ENCODE peak calls at places on chromosomes 7 and 10, in five cellular contexts. H is tibial nerve, Q is adrenal gland, F is A549, D is body of pancreas. R is an unnamed sample.
A peak's percentile ranks its signal among the peaks of the same experiment; 100 is the strongest.

GRCh38 chr7:6636741-6637543 is at the start of gene ZNF316:
- DNase-seq in H (peak; percentile 17), Q (peak; percentile 69), F (peak; percentile 71), D (peak; percentile 65), R (peak; percentile 51)

GRCh38 chr10:20494474-20494873 is 402.6 kb downstream of the NEBL start:
- DNase-seq in H (no peak), Q (no peak), F (no peak), D (no peak), R (no peak)

GRCh38 chr7:10888861-10889260 is 84.8 kb upstream of the PHF14 start:
- DNase-seq in H (no peak), Q (no peak), F (no peak), D (no peak), R (no peak)

GRCh38 chr10:132395704-132396494 is 1.1 kb upstream of the PWWP2B start:
- DNase-seq in H (peak; percentile 48), Q (peak; percentile 94), F (no peak), D (peak; percentile 86), R (peak; percentile 81)

GRCh38 chr10:93993782-93994668 is at the start of gene PLCE1:
- DNase-seq in H (no peak), Q (peak; percentile 58), F (peak; percentile 71), D (peak; percentile 80), R (peak; percentile 49)

GRCh38 chr7:71735961-71736556 is 604.1 kb downstream of the GALNT17 start:
- DNase-seq in H (peak; percentile 81), Q (peak; percentile 82), F (peak; percentile 21), D (peak; percentile 84), R (peak; percentile 47)

GRCh38 chr7:83934118-83934734 is 260.4 kb downstream of the SEMA3A start:
- DNase-seq in H (no peak), Q (no peak), F (no peak), D (no peak), R (no peak)

GRCh38 chr7:131354390-131354789 is 26.7 kb downstream of the MKLN1 start:
- DNase-seq in H (no peak), Q (no peak), F (no peak), D (no peak), R (no peak)

GRCh38 chr7:128915841-128916642 is 5.5 kb upstream of the KCP start:
- DNase-seq in H (no peak), Q (no peak), F (no peak), D (no peak), R (peak; percentile 13)

GRCh38 chr10:94133239-94133638 is 139.5 kb downstream of the PLCE1 start:
- DNase-seq in H (no peak), Q (peak; percentile 84), F (no peak), D (peak; percentile 47), R (peak; percentile 81)

GRCh38 chr7:5139998-5140397 is 50.0 kb upstream of the WIPI2 start:
- DNase-seq in H (peak; percentile 8), Q (peak; percentile 33), F (no peak), D (peak; percentile 27), R (no peak)

GRCh38 chr10:99685232-99686041 is 26.1 kb downstream of the ENTPD7 start:
- DNase-seq in H (no peak), Q (no peak), F (no peak), D (no peak), R (no peak)

GRCh38 chr10:60480865-60481563 is 91.3 kb upstream of the ANK3 start:
- DNase-seq in H (peak; percentile 7), Q (peak; percentile 64), F (peak; percentile 18), D (peak; percentile 38), R (peak; percentile 34)

GRCh38 chr7:20232848-20233247 is 15.7 kb upstream of the MACC1 start:
- DNase-seq in H (no peak), Q (no peak), F (no peak), D (no peak), R (no peak)

GRCh38 chr7:106565428-106565827 is 95.5 kb downstream of the CCDC71L start:
- DNase-seq in H (no peak), Q (no peak), F (no peak), D (no peak), R (no peak)

GRCh38 chr10:76432274-76433012 is 1001.0 kb downstream of the LRMDA start:
- DNase-seq in H (peak; percentile 33), Q (peak; percentile 36), F (no peak), D (no peak), R (peak; percentile 53)

GRCh38 chr7:116218051-116218645 is 7.8 kb downstream of the TES start:
- DNase-seq in H (no peak), Q (peak; percentile 83), F (no peak), D (peak; percentile 15), R (no peak)

GRCh38 chr10:132455986-132456847 is 59.2 kb downstream of the PWWP2B start:
- DNase-seq in H (no peak), Q (no peak), F (no peak), D (no peak), R (no peak)

GRCh38 chr7:34675749-34676374 is 17.8 kb downstream of the NPSR1 start:
- DNase-seq in H (no peak), Q (peak; percentile 39), F (peak; percentile 48), D (peak; percentile 10), R (no peak)

GRCh38 chr10:110414563-110415309 is 83.0 kb upstream of the DUSP5 start:
- DNase-seq in H (no peak), Q (no peak), F (peak; percentile 81), D (peak; percentile 30), R (no peak)

GRCh38 chr7:10973942-10974716 is 457 bp downstream of the PHF14 start:
- DNase-seq in H (peak; percentile 5), Q (peak; percentile 46), F (peak; percentile 22), D (peak; percentile 36), R (peak; percentile 34)

GRCh38 chr10:77524300-77524711 is 113.3 kb downstream of the KCNMA1 start:
- DNase-seq in H (no peak), Q (no peak), F (no peak), D (no peak), R (no peak)

GRCh38 chr7:5694221-5694754 is 87.2 kb downstream of the RNF216 start:
- DNase-seq in H (no peak), Q (no peak), F (no peak), D (no peak), R (no peak)

GRCh38 chr10:113301342-113301984 is 251.4 kb upstream of the HABP2 start:
- DNase-seq in H (peak; percentile 15), Q (no peak), F (no peak), D (no peak), R (no peak)

GRCh38 chr10:89431977-89432376 is 17.6 kb downstream of the IFIT5 start:
- DNase-seq in H (no peak), Q (peak; percentile 7), F (no peak), D (no peak), R (no peak)

GRCh38 chr10:133388265-133388972 is 5.5 kb upstream of the MTG1 start:
- DNase-seq in H (no peak), Q (no peak), F (no peak), D (no peak), R (no peak)

GRCh38 chr10:23448802-23449570 is 10.1 kb downstream of the OTUD1 start:
- DNase-seq in H (no peak), Q (no peak), F (no peak), D (no peak), R (no peak)

GRCh38 chr7:26078437-26079362 is 73.3 kb upstream of the NFE2L3 start:
- DNase-seq in H (peak; percentile 63), Q (peak; percentile 70), F (peak; percentile 78), D (peak; percentile 77), R (peak; percentile 61)

GRCh38 chr7:33667261-33667660 is 238.1 kb upstream of the BMPER start:
- DNase-seq in H (no peak), Q (no peak), F (no peak), D (no peak), R (no peak)

GRCh38 chr10:133159950-133160812 is at the start of gene KNDC1:
- DNase-seq in H (no peak), Q (peak; percentile 68), F (peak; percentile 80), D (peak; percentile 34), R (no peak)

GRCh38 chr10:127813290-127813689 is 76.3 kb downstream of the FOXI2 start:
- DNase-seq in H (no peak), Q (no peak), F (no peak), D (no peak), R (no peak)

GRCh38 chr7:142933624-142934023 is at the start of gene TRPV5:
- DNase-seq in H (no peak), Q (no peak), F (no peak), D (no peak), R (no peak)
- TF ChIP-seq POLR2A in H (no peak), Q (no peak), F (no peak), D (no peak), R (no peak)

GRCh38 chr10:102113956-102114857 is 6.0 kb downstream of the LDB1 start:
- DNase-seq in H (no peak), Q (peak; percentile 24), F (no peak), D (peak; percentile 26), R (no peak)
- H3K4me1 ChIP-seq in H (peaks cover 7% of the 10 kb centered on the region), Q (peaks cover 53% of the 10 kb centered on the region), F (peaks cover 60% of the 10 kb centered on the region), D (peaks cover 62% of the 10 kb centered on the region), R (peaks cover 56% of the 10 kb centered on the region)

DNA sequence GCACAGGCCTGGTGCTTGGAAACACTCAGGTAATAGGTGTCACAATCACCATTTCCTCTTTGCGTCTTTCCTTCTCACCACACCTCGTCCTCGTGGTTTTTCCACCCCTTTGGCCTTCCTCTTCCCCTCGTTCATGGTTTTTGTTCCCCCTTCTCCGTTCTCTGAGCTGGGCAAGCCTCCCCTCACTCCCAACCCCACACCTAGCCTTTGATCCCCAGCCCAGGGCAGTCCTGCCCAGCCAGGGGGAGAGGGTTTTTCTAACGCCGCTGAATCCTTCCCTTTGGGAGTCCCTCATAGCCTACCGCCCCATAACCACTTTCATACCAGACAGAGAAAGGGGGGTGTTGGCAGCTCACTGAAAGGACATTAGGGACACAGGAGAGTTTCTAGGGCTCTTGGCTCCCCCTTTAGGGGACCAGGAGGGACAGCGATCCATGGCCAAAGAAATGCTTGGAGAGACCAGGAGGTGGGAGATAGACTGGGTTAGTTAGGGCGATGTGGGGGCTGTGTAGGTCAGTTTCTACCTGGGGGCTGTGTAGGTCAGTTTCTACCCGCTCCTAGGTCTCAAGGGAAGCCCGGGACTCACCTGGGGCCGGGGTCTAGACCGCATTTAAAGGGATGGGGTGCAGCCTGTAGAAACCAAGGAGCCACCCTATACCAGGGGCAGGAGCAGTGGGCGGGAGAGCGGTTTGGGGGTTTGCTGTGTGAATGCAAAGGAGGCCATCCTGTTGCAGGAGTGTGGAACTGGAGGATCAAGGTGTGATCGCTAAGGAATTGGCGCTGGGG is 1.4 kb downstream of the EPHB4 start:
- DNase-seq in H (no peak), Q (peak; percentile 57), F (no peak), D (no peak), R (no peak)
- TF ChIP-seq POLR2A in H (no peak), Q (no peak), F (no peak), D (no peak), R (no peak)

DNA sequence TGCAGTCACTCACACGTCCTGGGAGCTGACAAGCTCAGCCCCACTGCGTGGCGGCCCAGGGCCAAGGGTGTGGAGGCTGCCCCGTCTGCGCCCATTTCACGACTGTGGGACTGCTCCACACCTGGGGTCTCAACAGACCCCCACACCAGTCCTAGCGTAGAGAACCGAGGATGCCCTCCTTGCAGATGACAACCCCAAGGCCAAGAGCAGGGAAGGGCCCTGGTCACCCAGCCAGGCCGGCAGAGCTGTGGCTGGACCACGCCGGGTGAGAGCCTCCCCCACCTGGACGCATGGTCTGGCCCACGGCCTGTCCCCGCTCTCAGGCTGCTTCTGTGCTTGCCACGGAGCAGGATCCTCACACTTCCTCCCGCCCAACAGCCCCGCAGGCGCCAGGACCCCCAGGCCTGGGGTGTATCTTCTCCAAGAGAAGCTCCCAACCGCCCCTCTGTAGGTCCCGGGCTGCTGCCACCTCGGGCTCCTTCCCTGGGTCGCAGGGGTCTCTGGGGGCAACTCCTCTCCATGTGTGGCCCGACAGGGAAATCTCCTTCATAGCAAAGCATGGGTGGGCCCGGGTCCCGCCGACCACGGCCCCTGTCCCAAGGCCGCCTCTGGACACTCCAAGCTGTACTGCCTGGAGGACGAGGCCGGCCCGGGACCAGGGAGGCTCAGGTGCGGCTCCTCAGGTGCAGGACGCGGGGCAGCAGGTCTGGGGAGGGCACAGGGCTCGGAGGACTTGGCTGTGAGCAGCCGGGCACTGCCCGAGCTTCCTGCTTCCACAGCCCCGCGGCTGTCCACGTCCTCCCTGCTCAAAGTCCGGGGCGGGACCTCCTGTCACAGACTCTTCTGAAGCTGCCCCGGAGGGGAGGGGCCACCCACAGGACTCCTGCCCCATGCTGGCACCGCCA is 88.8 kb downstream of the FOXL3 start:
- DNase-seq in H (no peak), Q (no peak), F (no peak), D (peak; percentile 32), R (peak; percentile 8)
- H3K4me1 ChIP-seq in H (no peaks in the 10 kb centered on the region), Q (no peaks in the 10 kb centered on the region), F (no peaks in the 10 kb centered on the region), D (peaks cover 8% of the 10 kb centered on the region), R (no peaks in the 10 kb centered on the region)

R was measured in heart left ventricle.